ENCODE peak calls at places on chromosome 4, in six cellular contexts. C is colonic mucosa; T is cardiac muscle cell; K is Jurkat, Clone E6-1; Q is CD4-positive, CD25-positive, alpha-beta regulatory T cell; Z is cardiac fibroblast. U is an unnamed sample.

GRCh38 chr4:153326513-153326912 is 18.0 kb upstream of the MND1 start:
- DNase-seq in Z (peak; percentile 87), C (peak; percentile 44), Q (no peak), T (peak; percentile 40), K (no peak), U (no peak)

GRCh38 chr4:136861081-136861480 is 671.2 kb downstream of the PCDH18 start:
- DNase-seq in C (no peak), K (no peak), Z (peak; percentile 7), T (no peak), Q (no peak), U (no peak)

GRCh38 chr4:8761167-8761823 is 110.3 kb downstream of the HMX1 start:
- DNase-seq in K (no peak), Z (no peak), Q (no peak), T (no peak), C (no peak), U (no peak)

GRCh38 chr4:135244605-135245146 is 1043.1 kb upstream of the PABPC4L start:
- DNase-seq in C (no peak), Z (peak; percentile 25), Q (no peak), T (no peak), K (no peak), U (no peak)

GRCh38 chr4:140744421-140744820 is 11.8 kb downstream of the TBC1D9 start:
- DNase-seq in C (no peak), T (no peak), Q (no peak), Z (no peak), K (no peak), U (no peak)

GRCh38 chr4:180999217-180999616 is 1244.0 kb upstream of the TENM3 start:
- DNase-seq in Z (no peak), K (no peak), T (no peak), C (no peak), Q (no peak), U (no peak)

GRCh38 chr4:105613326-105613725 is 60.9 kb downstream of the ARHGEF38 start:
- DNase-seq in Z (peak; percentile 16), Q (no peak), T (no peak), C (no peak), K (no peak), U (no peak)

GRCh38 chr4:34105311-34105710 is 2139.0 kb downstream of the ARAP2 start:
- DNase-seq in Z (peak; percentile 72), C (no peak), K (no peak), T (peak; percentile 72), Q (no peak), U (peak; percentile 52)

GRCh38 chr4:142367326-142368188 is 478.5 kb downstream of the INPP4B start:
- DNase-seq in Z (no peak), C (no peak), K (no peak), T (no peak), Q (no peak), U (no peak)

GRCh38 chr4:176778063-176778462 is 14.7 kb downstream of the VEGFC start:
- DNase-seq in Q (no peak), K (no peak), C (no peak), T (peak; percentile 81), Z (peak; percentile 89), U (peak; percentile 69)

GRCh38 chr4:141860974-141861373 is 224.6 kb downstream of the IL15 start:
- DNase-seq in C (no peak), T (no peak), K (peak; percentile 30), Z (no peak), Q (no peak), U (no peak)

GRCh38 chr4:139603576-139604387 is 47.8 kb upstream of the SETD7 start:
- DNase-seq in K (peak; percentile 45), C (peak; percentile 62), Q (peak; percentile 66), Z (peak; percentile 82), T (peak; percentile 74), U (no peak)

GRCh38 chr4:108060164-108060563 is 70.5 kb downstream of the HADH start:
- DNase-seq in K (no peak), T (peak; percentile 50), Z (peak; percentile 51), Q (no peak), C (no peak), U (no peak)

GRCh38 chr4:86472377-86473019 is 112.6 kb upstream of the MAPK10 start:
- DNase-seq in Q (no peak), K (no peak), Z (no peak), C (no peak), T (no peak), U (no peak)

GRCh38 chr4:683982-684571 is 4.9 kb downstream of the SLC49A3 start:
- DNase-seq in Z (peak; percentile 70), T (peak; percentile 80), K (no peak), Q (no peak), C (peak; percentile 78), U (no peak)

GRCh38 chr4:170026253-170026991 is at the start of gene MFAP3L:
- DNase-seq in Q (peak; percentile 82), T (peak; percentile 95), K (peak; percentile 71), Z (peak; percentile 84), C (peak; percentile 85), U (peak; percentile 76)

GRCh38 chr4:87150498-87151261 is 69.7 kb downstream of the KLHL8 start:
- DNase-seq in Z (peak; percentile 84), Q (peak; percentile 70), C (peak; percentile 86), K (peak; percentile 45), T (peak; percentile 82), U (peak; percentile 30)

GRCh38 chr4:13944095-13944501 is 316.6 kb upstream of the BOD1L1 start:
- DNase-seq in C (no peak), K (no peak), Q (no peak), Z (no peak), T (no peak), U (no peak)

GRCh38 chr4:68498413-68499007 is 51.2 kb downstream of the TMPRSS11E start:
- DNase-seq in K (peak; percentile 65), T (peak; percentile 75), Z (peak; percentile 78), C (peak; percentile 76), Q (peak; percentile 79), U (peak; percentile 24)

GRCh38 chr4:104393649-104394048 is 101.0 kb downstream of the CXXC4 start:
- DNase-seq in K (no peak), Q (no peak), T (no peak), Z (no peak), C (no peak), U (no peak)

GRCh38 chr4:55530167-55530566 is 16.5 kb downstream of the CLOCK start:
- DNase-seq in Z (no peak), C (no peak), T (no peak), K (no peak), Q (no peak), U (no peak)

GRCh38 chr4:76987153-76987562 is 37.6 kb downstream of the SEPTIN11 start:
- DNase-seq in Z (peak; percentile 99), K (no peak), T (peak; percentile 97), C (no peak), Q (no peak), U (peak; percentile 98)

GRCh38 chr4:88514557-88515511 is 8.7 kb downstream of the PYURF start:
- DNase-seq in Q (no peak), C (no peak), T (no peak), K (no peak), Z (no peak), U (no peak)

DNA sequence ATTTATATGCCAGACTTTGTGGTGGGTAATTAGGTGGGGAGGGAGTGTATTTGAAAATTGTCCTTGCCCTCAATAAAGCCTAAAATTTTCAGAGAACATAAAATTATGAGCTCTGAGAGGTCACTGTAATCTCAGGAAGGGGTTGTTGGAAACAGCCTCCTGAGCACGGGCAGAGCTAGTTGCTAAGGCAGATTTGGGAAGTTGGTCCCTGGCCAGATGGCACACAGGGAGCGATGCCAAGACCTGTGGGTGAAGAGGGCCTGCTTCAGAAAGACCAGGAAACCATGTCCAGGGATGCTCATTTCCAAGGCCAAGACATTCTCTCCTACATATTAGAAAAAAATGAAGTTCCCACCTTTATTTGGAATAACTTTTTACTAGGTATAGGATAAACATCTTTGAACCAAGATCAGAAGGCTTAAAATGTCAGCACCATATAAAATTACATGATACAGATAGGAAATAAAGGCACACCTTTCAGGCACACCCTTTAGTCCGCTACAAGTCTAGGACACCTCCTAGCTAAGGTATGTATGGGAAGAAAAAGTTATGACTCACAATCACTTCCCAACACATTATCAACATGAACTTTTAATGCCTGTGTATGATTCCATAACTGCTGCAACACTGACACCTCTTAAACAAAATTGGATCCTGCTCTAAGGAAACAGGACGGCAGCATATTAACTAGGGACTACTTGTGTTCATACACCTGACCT is 2.2 kb upstream of the PPP3CA start:
- DNase-seq in T (peak; percentile 54), C (peak; percentile 65), Z (no peak), Q (no peak), K (no peak), U (no peak)
- H3K4me3 ChIP-seq in T (no peak overlapping the region), C (no peak overlapping the region), Z (no peak overlapping the region), Q (no peak overlapping the region), K (no peak overlapping the region), U (no peak overlapping the region)

DNA sequence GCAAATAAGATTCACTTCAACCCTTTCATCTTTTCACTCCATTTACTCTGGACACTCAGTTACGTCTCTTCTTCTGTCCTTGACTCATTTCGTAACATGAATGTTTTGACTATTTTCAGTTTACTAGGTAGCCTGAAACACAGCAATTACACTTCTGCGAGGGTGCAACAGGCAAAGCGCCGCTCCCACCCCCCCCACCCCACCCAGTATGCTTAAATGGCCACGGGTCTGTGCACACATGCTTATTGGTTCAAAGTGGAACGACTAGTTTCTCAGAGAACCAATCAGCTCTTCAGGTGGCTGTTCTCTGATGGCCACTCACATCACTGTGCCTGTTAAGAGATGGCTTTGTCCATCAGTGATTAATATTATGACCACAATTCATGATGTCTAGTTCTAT is 3.5 kb downstream of the BEND4 start:
- DNase-seq in Z (no peak), Q (no peak), C (no peak), T (no peak), K (no peak), U (no peak)
- H3K4me3 ChIP-seq in Z (no peak overlapping the region), Q (no peak overlapping the region), C (no peak overlapping the region), T (no peak overlapping the region), K (no peak overlapping the region), U (no peak overlapping the region)

DNA sequence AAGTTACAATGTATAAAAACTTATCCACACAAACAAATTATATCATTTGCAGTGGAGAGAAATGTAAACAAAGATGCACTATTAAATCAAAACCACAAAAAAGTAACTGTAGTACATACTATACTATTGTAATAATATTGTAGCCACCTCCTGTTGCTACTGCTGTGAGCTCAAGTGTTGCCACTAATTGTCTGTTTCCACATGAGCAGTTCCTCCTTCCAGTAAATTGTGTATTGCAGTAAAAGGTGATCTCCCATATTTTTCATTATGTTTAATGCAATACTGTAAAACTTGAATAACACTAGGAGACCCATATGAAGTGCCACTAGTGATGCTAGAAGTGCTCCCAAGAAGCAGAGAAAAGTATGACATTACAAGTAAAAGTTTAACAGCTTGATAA is 11.7 kb downstream of the LIN54 start:
- DNase-seq in K (no peak), C (no peak), Q (no peak), Z (no peak), T (no peak), U (no peak)
- H3K4me3 ChIP-seq in K (no peak overlapping the region), C (no peak overlapping the region), Q (no peak overlapping the region), Z (no peak overlapping the region), T (no peak overlapping the region), U (no peak overlapping the region)

GRCh38 chr4:150234246-150234645 is 156.0 kb downstream of the DCLK2 start:
- DNase-seq in T (no peak), K (no peak), Z (no peak), Q (no peak), C (no peak), U (no peak)
- H3K4me3 ChIP-seq in T (no peak overlapping the region), K (no peak overlapping the region), Z (no peak overlapping the region), Q (no peak overlapping the region), C (no peak overlapping the region), U (no peak overlapping the region)

DNA sequence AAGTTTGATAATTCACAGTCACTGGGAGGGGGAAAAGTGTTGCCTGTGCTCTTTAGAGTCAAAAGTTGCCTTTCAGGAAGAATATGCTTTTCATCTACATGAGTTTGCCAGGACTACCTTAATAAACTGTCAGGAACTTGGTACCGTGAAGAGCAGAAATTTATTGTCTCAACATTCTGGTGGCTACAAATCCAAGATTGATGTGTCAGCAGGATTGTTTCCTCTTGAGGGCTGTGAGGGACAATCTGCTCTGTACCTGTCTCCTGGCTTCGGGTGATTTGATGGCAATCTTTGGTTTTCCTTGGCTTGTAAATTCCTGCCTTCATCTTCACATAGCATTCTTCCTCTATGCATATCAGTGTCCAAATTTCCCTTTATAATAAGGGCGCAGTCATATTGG is 277.2 kb downstream of the PDGFC start:
- DNase-seq in C (no peak), Z (no peak), Q (no peak), T (no peak), K (no peak), U (no peak)
- H3K4me3 ChIP-seq in C (no peak overlapping the region), Z (no peak overlapping the region), Q (no peak overlapping the region), T (no peak overlapping the region), K (no peak overlapping the region), U (no peak overlapping the region)

U was measured in skeletal muscle cell.